ENCODE peak calls at places on chromosomes 12 and 14, in nine cellular contexts. W is IMR-90, G is uterus, H is stomach, R is AG04449, B is lower lobe of right lung, E is upper lobe of right lung, Y is retinal pigment epithelial cell, U is prostate gland. P is an unnamed sample.
A peak's percentile ranks its signal among the peaks of the same experiment; 100 is the strongest.

GRCh38 chr14:68733086-68733621 is 59.7 kb downstream of the ZFP36L1 start:
- DNase-seq in W (no peak), G (no peak), H (no peak), R (no peak), B (no peak), E (no peak), Y (no peak), U (no peak), P (peak; percentile 12)

GRCh38 chr12:608921-609320 is 54.3 kb downstream of the NINJ2 start:
- DNase-seq in W (no peak), G (no peak), H (no peak), R (no peak), B (no peak), E (no peak), Y (no peak), U (no peak), P (no peak)

GRCh38 chr14:86391085-86391484 is 861.1 kb downstream of the FLRT2 start:
- DNase-seq in W (no peak), G (no peak), H (no peak), R (no peak), B (no peak), E (no peak), Y (no peak), U (no peak), P (no peak)

GRCh38 chr12:90858261-90858660 is 96.7 kb downstream of the CCER1 start:
- DNase-seq in W (peak; percentile 24), G (no peak), H (peak; percentile 50), R (no peak), B (no peak), E (no peak), Y (peak; percentile 84), U (peak; percentile 26), P (no peak)

GRCh38 chr14:94761999-94762377 is 7.9 kb downstream of the GSC start:
- DNase-seq in W (no peak), G (no peak), H (no peak), R (no peak), B (no peak), E (no peak), Y (no peak), U (no peak), P (no peak)

GRCh38 chr12:131132118-131132892 is 178.6 kb downstream of the ADGRD1 start:
- DNase-seq in W (peak; percentile 1), G (peak; percentile 67), H (peak; percentile 64), R (peak; percentile 16), B (peak; percentile 69), E (peak; percentile 83), Y (no peak), U (peak; percentile 28), P (no peak)

GRCh38 chr12:88017964-88018363 is 11.2 kb downstream of the C12orf50 start:
- DNase-seq in W (no peak), G (no peak), H (no peak), R (no peak), B (no peak), E (no peak), Y (no peak), U (no peak), P (no peak)

GRCh38 chr12:62813031-62813829 is 121.7 kb downstream of the PPM1H start:
- DNase-seq in W (peak; percentile 68), G (peak; percentile 67), H (peak; percentile 61), R (no peak), B (peak; percentile 80), E (peak; percentile 77), Y (no peak), U (peak; percentile 31), P (no peak)

GRCh38 chr14:76514599-76514998 is 138.7 kb downstream of the ESRRB start:
- DNase-seq in W (peak; percentile 2), G (no peak), H (no peak), R (no peak), B (no peak), E (peak; percentile 37), Y (no peak), U (no peak), P (no peak)

GRCh38 chr12:7054925-7055324 is 5.6 kb upstream of the C1S start:
- DNase-seq in W (no peak), G (no peak), H (no peak), R (no peak), B (no peak), E (no peak), Y (no peak), U (no peak), P (no peak)
- H3K4me3 ChIP-seq in W (no peak overlapping the region), G (no peak overlapping the region), H (no peak overlapping the region), R (no peak overlapping the region), B (no peak overlapping the region), E (no peak overlapping the region), Y (no peak overlapping the region), U (no peak overlapping the region), P (no peak overlapping the region)

GRCh38 chr14:47044841-47045240 is 393.3 kb upstream of the RPL10L start:
- DNase-seq in W (no peak), G (no peak), H (peak; percentile 27), R (no peak), B (no peak), E (no peak), Y (no peak), U (no peak), P (no peak)
- TF ChIP-seq CTCF in W (no peak), G (no peak), H (no peak), R (no peak), B (peak; percentile 10), E (peak; percentile 16), Y (peak; percentile 71), U (no peak), P (peak; percentile 44)

DNA sequence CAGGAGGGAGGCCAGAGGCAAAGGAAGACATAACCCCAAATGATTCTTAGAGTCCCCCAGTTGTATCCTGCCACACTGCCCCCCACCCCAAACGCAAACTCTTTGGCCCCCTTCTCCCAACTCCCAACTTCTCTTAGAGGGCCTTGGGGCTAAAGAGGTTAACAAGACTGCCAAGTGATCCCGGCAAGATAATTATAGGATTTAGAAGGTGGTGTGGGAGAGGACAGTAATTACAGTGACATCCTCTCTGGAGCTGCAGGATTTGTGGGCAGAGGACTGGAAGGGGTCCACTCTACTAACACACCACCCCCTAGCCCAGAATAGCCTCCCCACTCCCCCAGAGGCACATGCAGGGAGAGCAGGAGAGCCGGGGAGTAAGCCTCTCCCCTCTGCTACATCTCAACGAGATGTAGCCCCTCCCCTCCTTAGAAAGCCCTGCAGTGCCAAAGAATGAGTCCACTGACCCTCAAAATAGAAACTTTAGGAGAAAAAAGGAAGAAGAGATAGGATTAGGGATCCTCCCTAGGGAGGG is 5.3 kb upstream of the GDF11 start:
- DNase-seq in W (no peak), G (no peak), H (no peak), R (no peak), B (no peak), E (no peak), Y (no peak), U (no peak), P (no peak)
- H3K4me3 ChIP-seq in W (no peak overlapping the region), G (peak overlapping the region; percentile 53), H (peak overlapping the region; percentile 58), R (peak overlapping the region; percentile 78), B (peak overlapping the region; percentile 66), E (peak overlapping the region; percentile 58), Y (peak overlapping the region; percentile 85), U (no peak overlapping the region), P (peak overlapping the region; percentile 65)

GRCh38 chr12:113221997-113222729 is 899 bp downstream of the TPCN1 start:
- DNase-seq in W (no peak), G (no peak), H (no peak), R (no peak), B (no peak), E (no peak), Y (no peak), U (no peak), P (no peak)

GRCh38 chr12:113224955-113225354 is 3.7 kb downstream of the TPCN1 start:
- DNase-seq in W (no peak), G (no peak), H (no peak), R (no peak), B (no peak), E (no peak), Y (no peak), U (no peak), P (no peak)

GRCh38 chr12:113220593-113221180 is 577 bp upstream of the TPCN1 start:
- DNase-seq in W (no peak), G (no peak), H (no peak), R (no peak), B (no peak), E (no peak), Y (no peak), U (no peak), P (no peak)

GRCh38 chr12:113222730-113223531 is 1.7 kb downstream of the TPCN1 start:
- DNase-seq in W (peak; percentile 92), G (peak; percentile 77), H (peak; percentile 74), R (no peak), B (no peak), E (no peak), Y (peak; percentile 91), U (peak; percentile 65), P (peak; percentile 91)

DNA sequence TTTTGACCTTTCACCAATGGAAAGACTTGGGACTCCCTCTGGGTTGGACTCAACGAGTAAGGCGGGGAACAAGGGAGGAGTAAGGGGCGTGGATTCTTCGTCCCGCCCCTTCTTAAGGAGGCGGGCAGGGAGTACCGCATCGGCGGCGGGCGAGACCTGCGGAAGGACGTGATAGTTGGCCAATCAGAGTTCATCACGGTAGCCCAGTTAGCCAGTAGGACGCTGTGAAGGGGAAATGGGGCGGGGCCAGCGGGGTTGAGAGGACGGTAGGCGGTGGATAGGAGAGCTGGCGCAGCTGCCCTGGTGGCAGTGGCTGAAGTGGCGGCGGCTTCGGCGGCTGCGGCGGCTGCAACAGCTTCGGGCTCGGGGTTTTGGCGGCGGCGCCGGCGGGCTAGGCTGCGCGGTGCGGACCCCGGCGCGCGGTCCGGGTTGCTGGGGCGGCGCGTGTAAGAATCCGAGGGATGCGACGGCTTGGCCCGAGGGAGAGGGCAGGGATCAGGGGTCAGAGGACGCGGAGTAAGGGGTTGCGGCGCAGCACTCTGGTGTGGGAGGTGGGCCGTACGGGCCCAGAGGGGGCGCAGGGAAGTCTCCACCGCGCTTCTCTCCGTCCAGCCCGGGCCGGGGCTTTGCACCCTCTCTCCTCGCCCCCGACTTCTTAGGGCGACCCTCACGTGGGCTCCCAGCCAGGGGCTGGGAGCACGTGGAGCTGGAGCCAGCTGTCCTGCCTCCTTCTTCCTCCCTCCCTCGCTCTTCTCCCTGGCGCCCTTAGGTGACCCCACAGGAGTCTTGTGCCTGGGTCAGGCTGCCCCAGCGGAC is at the start of gene TPCN1:
- DNase-seq in W (peak; percentile 100), G (peak; percentile 100), H (peak; percentile 100), R (peak; percentile 100), B (peak; percentile 99), E (peak; percentile 100), Y (peak; percentile 100), U (peak; percentile 100), P (peak; percentile 99)
- TF ChIP-seq CTCF in W (peak; percentile 10), G (no peak), H (no peak), R (peak; percentile 16), B (no peak), E (no peak), Y (no peak), U (no peak), P (no peak)

DNA sequence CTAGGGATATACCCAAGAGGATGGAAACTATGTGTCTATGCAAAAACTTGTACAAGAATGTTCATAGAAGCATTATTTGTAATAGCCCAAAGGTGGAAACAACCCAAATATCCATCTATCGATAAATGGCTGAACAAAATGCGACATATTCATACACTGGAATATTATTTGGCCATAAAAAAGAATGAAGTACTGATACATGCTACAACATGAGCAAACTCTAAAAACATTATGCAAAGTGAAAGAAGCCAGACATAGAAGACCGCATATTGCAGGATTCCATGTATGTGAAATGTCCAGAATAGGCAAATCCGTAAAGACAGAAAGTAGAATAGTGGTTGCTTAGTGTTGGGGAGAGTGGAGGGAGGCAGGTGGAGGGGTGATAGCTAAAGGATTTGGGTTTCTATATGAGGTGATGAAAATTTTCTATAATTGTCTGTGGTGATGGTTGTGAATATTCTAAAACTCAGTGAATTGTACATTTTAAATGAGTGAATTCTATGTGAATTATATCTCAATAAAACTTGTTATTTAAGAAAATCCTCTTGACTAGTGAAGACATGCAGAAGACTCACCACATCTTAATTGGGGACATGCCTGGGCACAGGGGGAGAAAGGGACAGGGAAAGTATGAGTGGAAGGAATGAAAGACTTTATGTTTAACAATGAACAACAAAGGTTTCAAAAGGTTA is 29.8 kb upstream of the SELPLG start:
- DNase-seq in W (no peak), G (no peak), H (no peak), R (no peak), B (no peak), E (no peak), Y (no peak), U (no peak), P (no peak)
- H3K4me3 ChIP-seq in W (no peak overlapping the region), G (no peak overlapping the region), H (no peak overlapping the region), R (no peak overlapping the region), B (no peak overlapping the region), E (no peak overlapping the region), Y (no peak overlapping the region), U (no peak overlapping the region), P (no peak overlapping the region)